ENCODE peak calls at places on chromosomes 5 and 9, in six cellular contexts. X, E, W, V, L and Y are unnamed samples. For H3K4me1, the result is how much of the 10 kb centered on the place peaks cover.

GRCh38 chr5:123037104-123037418 is 536 bp upstream of the PPIC start:
- DNase-seq in X (no peak), E (no peak), W (no peak), V (no peak), L (no peak), Y (no peak)

GRCh38 chr9:133703571-133704399 is 34.4 kb downstream of the SARDH start:
- DNase-seq in X (no peak), E (peak), W (no peak), V (no peak), L (no peak), Y (peak)

GRCh38 chr5:138303365-138303764 is 28.2 kb downstream of the CDC25C start:
- DNase-seq in X (peak), E (no peak), W (peak), V (no peak), L (peak), Y (no peak)

GRCh38 chr5:132776077-132776931 is 735 bp downstream of the SEPTIN8 start:
- DNase-seq in X (no peak), E (no peak), W (peak), V (peak), L (peak), Y (peak)

GRCh38 chr5:98602534-98603112 is 170.8 kb upstream of the RGMB start:
- DNase-seq in X (no peak), E (no peak), W (no peak), V (no peak), L (no peak), Y (no peak)

GRCh38 chr5:55711531-55712022 is 547 bp downstream of the SLC38A9 start:
- DNase-seq in X (no peak), E (no peak), W (no peak), V (peak), L (no peak), Y (no peak)

GRCh38 chr5:115246361-115246991 is 16.2 kb downstream of the PGGT1B start:
- DNase-seq in X (peak), E (no peak), W (peak), V (peak), L (peak), Y (no peak)

GRCh38 chr5:18068851-18069250 is 434.6 kb downstream of the TAF11L14 start:
- DNase-seq in X (no peak), E (no peak), W (no peak), V (no peak), L (no peak), Y (no peak)

GRCh38 chr9:98833090-98833956 is 25.9 kb downstream of the GALNT12 start:
- DNase-seq in X (no peak), E (no peak), W (peak), V (no peak), L (no peak), Y (peak)

GRCh38 chr5:150298701-150299451 is 3.8 kb downstream of the ARSI start:
- DNase-seq in X (peak), E (peak), W (peak), V (peak), L (peak), Y (no peak)

GRCh38 chr5:143094087-143094511 is 309.4 kb downstream of the NR3C1 start:
- DNase-seq in X (peak), E (no peak), W (peak), V (no peak), L (no peak), Y (no peak)

GRCh38 chr9:4886698-4887097 is 94.0 kb downstream of the RCL1 start:
- DNase-seq in X (no peak), E (no peak), W (no peak), V (no peak), L (no peak), Y (no peak)

GRCh38 chr5:161645264-161645663 is 40.3 kb upstream of the GABRA6 start:
- DNase-seq in X (no peak), E (no peak), W (no peak), V (no peak), L (no peak), Y (no peak)

GRCh38 chr5:154308457-154309360 is 118.2 kb downstream of the GALNT10 start:
- DNase-seq in X (peak), E (no peak), W (peak), V (peak), L (peak), Y (no peak)

GRCh38 chr5:83249156-83249555 is 171.8 kb downstream of the XRCC4 start:
- DNase-seq in X (no peak), E (no peak), W (peak), V (no peak), L (no peak), Y (no peak)

GRCh38 chr9:126146254-126147145 is 180.1 kb upstream of the MVB12B start:
- DNase-seq in X (no peak), E (peak), W (no peak), V (peak), L (peak), Y (no peak)

GRCh38 chr9:135468866-135469521 is 10.6 kb upstream of the PPP1R26 start:
- DNase-seq in X (peak), E (no peak), W (peak), V (no peak), L (peak), Y (no peak)

GRCh38 chr5:112116372-112116771 is 302.7 kb downstream of the EPB41L4A start:
- DNase-seq in X (no peak), E (no peak), W (no peak), V (no peak), L (no peak), Y (no peak)

GRCh38 chr5:118561971-118562370 is 426.4 kb downstream of the DTWD2 start:
- DNase-seq in X (no peak), E (no peak), W (no peak), V (no peak), L (no peak), Y (no peak)

GRCh38 chr5:160929906-160930305 is 77.9 kb upstream of the ATP10B start:
- DNase-seq in X (no peak), E (no peak), W (no peak), V (no peak), L (no peak), Y (no peak)

GRCh38 chr5:66511491-66511890 is 84.7 kb upstream of the MAST4 start:
- DNase-seq in X (no peak), E (no peak), W (no peak), V (no peak), L (no peak), Y (no peak)

GRCh38 chr5:96432245-96433065 is 593 bp downstream of the PCSK1 start:
- DNase-seq in X (no peak), E (peak), W (no peak), V (no peak), L (no peak), Y (no peak)

GRCh38 chr5:167945542-167946384 is 345.7 kb upstream of the WWC1 start:
- DNase-seq in X (peak), E (peak), W (peak), V (no peak), L (no peak), Y (peak)

GRCh38 chr9:132260846-132261245 is 93.9 kb downstream of the SETX start:
- DNase-seq in X (no peak), E (no peak), W (no peak), V (no peak), L (no peak), Y (no peak)

GRCh38 chr9:70607926-70608325 is 193.5 kb upstream of the KLF9 start:
- DNase-seq in X (no peak), E (no peak), W (no peak), V (no peak), L (no peak), Y (no peak)

GRCh38 chr9:89615661-89616060 is 10.8 kb downstream of the GADD45G start:
- DNase-seq in X (no peak), E (no peak), W (no peak), V (no peak), L (no peak), Y (no peak)

GRCh38 chr5:170361600-170361999 is 27.6 kb downstream of the KCNMB1 start:
- DNase-seq in X (no peak), E (no peak), W (no peak), V (no peak), L (no peak), Y (no peak)
- H3K27ac ChIP-seq in X (no peak), E (no peak), W (no peak), V (no peak), L (no peak), Y (no peak)

GRCh38 chr5:88825782-88826110 is 57.2 kb downstream of the MEF2C start:
- DNase-seq in X (peak), E (no peak), W (no peak), V (no peak), L (no peak), Y (no peak)
- H3K4me1 ChIP-seq in X (under half), E (under half), W (under half), V (under half), L (under half), Y (half or more)

DNA sequence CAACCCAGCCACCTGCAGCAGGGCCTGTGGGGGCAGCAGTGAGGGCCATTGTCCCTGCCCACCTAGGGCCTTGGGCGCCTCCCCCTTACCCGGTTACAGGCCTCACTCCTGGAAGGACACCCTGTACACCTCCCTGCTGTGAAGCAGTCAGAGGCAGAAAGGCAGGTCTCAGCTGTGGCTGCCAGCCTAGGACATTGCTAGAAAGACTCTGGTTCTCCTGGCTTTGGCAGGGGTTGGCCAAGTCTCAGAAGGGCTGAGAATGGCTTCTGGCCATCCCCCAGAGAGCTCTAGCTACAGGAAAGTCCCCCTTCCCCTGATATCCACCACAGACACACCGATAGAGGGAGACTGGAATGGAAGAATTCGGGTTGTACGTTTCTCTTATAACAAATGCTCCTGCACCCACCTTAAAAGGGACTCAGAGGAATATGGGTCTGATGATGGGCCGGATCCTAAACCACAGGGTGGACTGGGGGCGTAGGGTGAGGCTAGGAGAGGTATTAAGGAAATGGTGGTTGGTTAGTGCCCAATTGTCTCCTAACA is 2.4 kb downstream of the DNAJB5 start:
- DNase-seq in X (no peak), E (peak), W (no peak), V (no peak), L (peak), Y (peak)
- H3K4me3 ChIP-seq in X (no peak), E (no peak), W (no peak), V (no peak), L (no peak), Y (peak)

GRCh38 chr9:37178742-37179141 is 58.4 kb downstream of the ZCCHC7 start:
- DNase-seq in X (no peak), E (no peak), W (no peak), V (no peak), L (no peak), Y (no peak)
- H3K27ac ChIP-seq in X (no peak), E (no peak), W (no peak), V (no peak), L (no peak), Y (no peak)

GRCh38 chr9:124266139-124266825 is 8.5 kb downstream of the NEK6 start:
- DNase-seq in X (peak), E (no peak), W (no peak), V (no peak), L (no peak), Y (no peak)

GRCh38 chr9:124268248-124268647 is 10.5 kb downstream of the NEK6 start:
- DNase-seq in X (no peak), E (no peak), W (no peak), V (no peak), L (no peak), Y (no peak)

GRCh38 chr9:124267271-124267807 is 9.6 kb downstream of the NEK6 start:
- DNase-seq in X (peak), E (peak), W (peak), V (peak), L (peak), Y (no peak)

GRCh38 chr9:124264812-124265211 is 7.1 kb downstream of the NEK6 start:
- DNase-seq in X (peak), E (no peak), W (peak), V (no peak), L (no peak), Y (no peak)

DNA sequence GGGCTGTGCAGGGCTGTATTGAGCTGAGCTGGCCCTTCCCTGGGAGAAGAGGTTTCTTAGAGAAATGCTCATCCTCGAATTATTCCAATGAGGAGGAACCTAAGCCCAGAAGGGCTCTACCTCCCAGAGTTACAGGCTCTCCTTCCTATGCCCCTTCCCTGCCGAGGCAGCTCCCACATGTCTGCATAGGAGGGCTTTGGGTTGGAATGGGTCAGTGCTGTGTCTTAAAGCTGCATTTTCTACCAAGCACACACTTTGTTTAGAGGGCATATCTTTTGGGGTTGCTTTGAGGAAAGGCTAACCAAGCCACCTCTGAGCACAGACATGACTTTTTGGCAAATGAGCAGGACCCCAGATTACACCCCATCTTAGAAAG is 9.1 kb downstream of the NEK6 start:
- DNase-seq in X (no peak), E (no peak), W (no peak), V (no peak), L (no peak), Y (no peak)
- H3K4me1 ChIP-seq in X (half or more), E (under half), W (under half), V (half or more), L (under half), Y (under half)

GRCh38 chr5:146706321-146706972 is 172.1 kb downstream of the PPP2R2B start:
- DNase-seq in X (no peak), E (no peak), W (no peak), V (no peak), L (no peak), Y (no peak)

GRCh38 chr5:146707316-146707715 is 171.2 kb downstream of the PPP2R2B start:
- DNase-seq in X (no peak), E (no peak), W (no peak), V (no peak), L (no peak), Y (no peak)

GRCh38 chr5:146703899-146704298 is 174.7 kb downstream of the PPP2R2B start:
- DNase-seq in X (no peak), E (no peak), W (no peak), V (no peak), L (no peak), Y (no peak)

GRCh38 chr5:146703499-146703898 is 175.1 kb downstream of the PPP2R2B start:
- DNase-seq in X (no peak), E (no peak), W (no peak), V (no peak), L (no peak), Y (no peak)

DNA sequence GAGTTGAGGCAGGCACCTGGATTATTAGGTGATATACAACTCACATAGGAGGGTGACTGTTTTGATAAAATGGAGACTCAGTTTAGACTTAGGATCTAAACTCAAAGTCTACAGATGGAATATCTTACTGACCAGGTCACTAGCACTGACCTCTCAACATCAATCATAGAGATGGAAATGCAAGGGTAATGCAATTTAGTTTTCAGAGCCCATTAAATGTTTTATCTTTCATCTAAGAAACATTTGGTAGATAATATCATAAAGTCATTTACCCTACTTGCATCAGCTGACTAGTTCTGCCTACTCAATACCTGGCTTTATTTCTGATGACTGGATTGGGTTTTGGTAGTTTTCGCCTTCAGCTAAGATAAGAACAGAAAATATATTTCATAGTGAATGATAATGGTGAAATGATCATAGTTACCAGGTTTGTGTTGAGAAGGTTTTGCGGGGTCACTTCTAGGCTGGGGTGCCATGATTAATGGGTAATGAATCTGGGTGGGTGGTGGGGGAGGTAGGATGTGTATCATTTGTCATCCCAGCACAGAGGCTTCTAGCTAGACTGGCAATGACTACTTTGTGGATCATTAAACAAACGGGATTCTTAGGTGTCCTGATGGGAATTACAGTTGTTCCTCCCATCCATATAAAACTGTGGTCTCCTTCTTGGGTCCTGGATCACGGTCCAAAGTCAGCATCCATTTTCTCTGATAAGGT is 173.4 kb downstream of the PPP2R2B start:
- DNase-seq in X (no peak), E (no peak), W (no peak), V (no peak), L (no peak), Y (no peak)
- H3K4me3 ChIP-seq in X (no peak), E (no peak), W (no peak), V (no peak), L (no peak), Y (no peak)

GRCh38 chr5:103456476-103456875 is 106.1 kb downstream of the NUDT12 start:
- DNase-seq in X (no peak), E (no peak), W (no peak), V (no peak), L (peak), Y (no peak)

GRCh38 chr5:103452666-103453065 is 109.9 kb downstream of the NUDT12 start:
- DNase-seq in X (peak), E (no peak), W (no peak), V (no peak), L (peak), Y (no peak)

GRCh38 chr5:103454774-103455173 is 107.8 kb downstream of the NUDT12 start:
- DNase-seq in X (peak), E (no peak), W (no peak), V (no peak), L (no peak), Y (no peak)

GRCh38 chr5:103450333-103451061 is 112.1 kb downstream of the NUDT12 start:
- DNase-seq in X (peak), E (no peak), W (peak), V (no peak), L (peak), Y (no peak)

DNA sequence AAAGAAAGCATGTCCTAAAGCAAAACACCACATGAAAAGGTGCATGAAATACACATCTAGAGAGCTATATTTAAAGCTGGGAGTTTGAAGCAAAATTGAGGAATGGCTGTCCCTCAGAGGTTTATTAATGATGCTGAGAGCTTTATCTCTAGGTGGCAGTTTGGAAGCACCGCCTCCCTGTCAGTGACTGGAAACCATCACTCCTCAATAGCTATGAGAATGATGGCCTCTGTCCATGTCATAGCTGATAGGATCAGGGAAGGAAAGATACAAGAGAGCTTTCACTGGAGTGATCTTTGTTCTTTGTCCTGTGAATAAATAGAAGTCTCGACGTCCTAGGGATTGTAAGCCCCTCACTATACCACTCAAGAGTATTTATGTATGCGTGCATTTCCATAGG is 110.5 kb downstream of the NUDT12 start:
- DNase-seq in X (no peak), E (no peak), W (no peak), V (no peak), L (no peak), Y (no peak)
- H3K27ac ChIP-seq in X (no peak), E (no peak), W (no peak), V (no peak), L (no peak), Y (no peak)